ENCODE peak calls at places on chromosome 18, in four cellular contexts. P is EH; O is activated naive CD4-positive, alpha-beta T cell; F is neural crest cell. C is an unnamed sample.

GRCh38 chr18:10659000-10659399 is 133.2 kb downstream of the NAPG start:
- DNase-seq in F (no peak), O (no peak), P (no peak), C (no peak)

GRCh38 chr18:36828157-36828629 is 609 bp downstream of the TPGS2 start:
- DNase-seq in O (no peak), F (peak), P (peak), C (no peak)

GRCh38 chr18:32714571-32715148 is 58.2 kb downstream of the KLHL14 start:
- DNase-seq in F (peak), O (no peak), P (no peak), C (no peak)

GRCh38 chr18:2302628-2303516 is 268.4 kb downstream of the METTL4 start:
- DNase-seq in O (no peak), P (peak), F (no peak), C (no peak)

GRCh38 chr18:10116574-10116973 is 202.8 kb downstream of the VAPA start:
- DNase-seq in O (no peak), F (no peak), P (peak), C (no peak)

GRCh38 chr18:40752336-40752735 is 1202.7 kb upstream of the PIK3C3 start:
- DNase-seq in F (no peak), P (no peak), O (no peak), C (no peak)

GRCh38 chr18:75112486-75113096 is 96.3 kb downstream of the PTGR3 start:
- DNase-seq in O (no peak), P (no peak), F (no peak), C (no peak)

GRCh38 chr18:37577051-37577611 is 11.5 kb upstream of the CELF4 start:
- DNase-seq in P (no peak), O (no peak), F (no peak), C (no peak)

GRCh38 chr18:44054514-44054913 is 626.2 kb upstream of the SETBP1 start:
- DNase-seq in O (no peak), F (no peak), P (no peak), C (no peak)

GRCh38 chr18:48761582-48761981 is 189.2 kb downstream of the SMAD7 start:
- DNase-seq in O (no peak), P (no peak), F (no peak), C (no peak)

GRCh38 chr18:58756148-58756547 is 84.9 kb downstream of the MALT1 start:
- DNase-seq in P (no peak), F (no peak), O (no peak), C (no peak)

C was measured in aorta.